ENCODE peak calls at places on chromosomes 1 and 21, in four cellular contexts. C, M, O and Q are unnamed samples.

GRCh38 chr1:94709891-94710581 is 110.1 kb upstream of the SLC44A3 start:
- DNase-seq in O (no peak), C (no peak), M (peak; percentile 45), Q (no peak)

GRCh38 chr1:15296602-15297321 is 49.7 kb downstream of the FHAD1 start:
- DNase-seq in O (no peak), M (no peak), C (peak; percentile 40), Q (no peak)

GRCh38 chr1:219333626-219334025 is 159.9 kb downstream of the LYPLAL1 start:
- DNase-seq in O (no peak), C (no peak), M (no peak), Q (no peak)

GRCh38 chr1:228013322-228014234 is 6.8 kb downstream of the WNT3A start:
- DNase-seq in O (peak; percentile 39), C (no peak), M (no peak), Q (no peak)

GRCh38 chr1:205975387-205975998 is 27.7 kb downstream of the RAB7B start:
- DNase-seq in C (no peak), O (no peak), M (no peak), Q (no peak)

GRCh38 chr1:63693956-63694607 is 79.7 kb upstream of the ROR1 start:
- DNase-seq in O (no peak), C (peak; percentile 26), M (no peak), Q (no peak)

GRCh38 chr1:150692720-150693119 is 4.2 kb downstream of the GOLPH3L start:
- DNase-seq in M (no peak), O (no peak), C (no peak), Q (no peak)

GRCh38 chr1:3070304-3070653 is 1.3 kb downstream of the PRDM16 start:
- DNase-seq in O (no peak), M (no peak), C (no peak), Q (no peak)

GRCh38 chr1:21174638-21175323 is 1.9 kb downstream of the EIF4G3 start:
- DNase-seq in O (peak; percentile 67), M (no peak), C (no peak), Q (no peak)

GRCh38 chr1:212463565-212464270 is 31.0 kb downstream of the NENF start:
- DNase-seq in M (no peak), C (no peak), O (no peak), Q (no peak)

GRCh38 chr1:50527249-50527986 is 104.2 kb upstream of the DMRTA2 start:
- DNase-seq in C (no peak), M (no peak), O (no peak), Q (no peak)

GRCh38 chr21:42830456-42831455 is 48.6 kb downstream of the WDR4 start:
- DNase-seq in C (no peak), O (peak; percentile 49), M (no peak), Q (no peak)

GRCh38 chr1:185467125-185467524 is 150.1 kb upstream of the IVNS1ABP start:
- DNase-seq in O (no peak), M (no peak), C (no peak), Q (no peak)

GRCh38 chr1:222539951-222540597 is 7.8 kb downstream of the HHIPL2 start:
- DNase-seq in O (no peak), M (no peak), C (no peak), Q (no peak)

GRCh38 chr1:100188617-100189016 is 10.6 kb upstream of the LRRC39 start:
- DNase-seq in O (peak; percentile 81), C (peak; percentile 39), M (peak; percentile 11), Q (no peak)

GRCh38 chr1:41776896-41777431 is 141.8 kb downstream of the HIVEP3 start:
- DNase-seq in C (no peak), O (no peak), M (no peak), Q (no peak)

GRCh38 chr1:60390593-60391282 is 317.2 kb upstream of the C1orf87 start:
- DNase-seq in O (no peak), C (peak; percentile 30), M (no peak), Q (no peak)

GRCh38 chr21:44514746-44515358 is 25.1 kb downstream of the KRTAP10-1 start:
- DNase-seq in M (no peak), O (no peak), C (no peak), Q (no peak)

GRCh38 chr1:32981003-32981909 is 16.6 kb upstream of the RNF19B start:
- DNase-seq in M (no peak), C (peak; percentile 93), O (peak; percentile 73), Q (no peak)

GRCh38 chr1:248884632-248885295 is 21.3 kb upstream of the PGBD2 start:
- DNase-seq in M (no peak), O (no peak), C (no peak), Q (peak; percentile 14)

GRCh38 chr1:173333581-173333980 is 126.5 kb upstream of the TNFSF4 start:
- DNase-seq in M (no peak), C (peak; percentile 86), O (no peak), Q (no peak)

GRCh38 chr1:174021611-174022079 is 512 bp downstream of the RC3H1 start:
- DNase-seq in O (peak; percentile 65), M (no peak), C (peak; percentile 53), Q (no peak)

GRCh38 chr1:229278120-229278741 is 7.3 kb downstream of the RAB4A start:
- DNase-seq in C (no peak), O (no peak), M (no peak), Q (no peak)

GRCh38 chr1:173267453-173267945 is 60.4 kb upstream of the TNFSF4 start:
- DNase-seq in O (no peak), C (peak; percentile 21), M (peak; percentile 24), Q (no peak)

GRCh38 chr21:15841856-15842564 is 112.2 kb downstream of the USP25 start:
- DNase-seq in C (no peak), O (no peak), M (peak; percentile 19), Q (no peak)

GRCh38 chr1:93685918-93686317 is 4.3 kb upstream of the BCAR3 start:
- DNase-seq in C (no peak), O (no peak), M (no peak), Q (no peak)

GRCh38 chr1:19559641-19560040 is 74.3 kb upstream of the CAPZB start:
- DNase-seq in C (no peak), O (no peak), M (no peak), Q (no peak)

GRCh38 chr1:37482796-37483744 is 8.7 kb downstream of the ZC3H12A start:
- DNase-seq in O (peak; percentile 52), C (no peak), M (no peak), Q (no peak)
- H3K4me3 ChIP-seq in O (no peak overlapping the region), C (no peak overlapping the region), M (no peak overlapping the region), Q (no peak overlapping the region)

DNA sequence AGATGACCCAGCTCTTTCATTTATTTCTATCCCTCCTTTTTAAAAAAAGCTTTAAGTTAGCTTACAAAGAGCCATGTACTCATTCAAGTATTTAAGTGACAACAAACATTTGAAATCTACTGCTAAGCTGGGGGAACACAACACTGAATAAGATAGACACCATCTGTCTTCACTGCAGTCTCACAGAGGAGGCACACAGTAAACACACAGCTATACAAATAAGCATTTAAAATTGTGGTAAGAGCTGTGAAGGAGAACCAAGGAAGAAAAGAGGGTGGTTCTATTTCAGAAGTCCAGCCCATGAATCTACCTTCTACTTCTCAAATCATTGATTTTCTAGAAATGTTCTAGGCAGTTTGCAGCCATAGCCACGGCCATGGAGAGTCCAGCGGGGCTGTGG is 28.1 kb downstream of the PRDM2 start:
- DNase-seq in M (no peak), O (no peak), C (peak; percentile 35), Q (no peak)
- H3K4me3 ChIP-seq in M (no peak overlapping the region), O (no peak overlapping the region), C (no peak overlapping the region), Q (no peak overlapping the region)

GRCh38 chr1:235984041-235984820 is 80.7 kb downstream of the NID1 start:
- DNase-seq in O (no peak), C (no peak), M (no peak), Q (no peak)
- H3K4me3 ChIP-seq in O (no peak overlapping the region), C (no peak overlapping the region), M (no peak overlapping the region), Q (no peak overlapping the region)

DNA sequence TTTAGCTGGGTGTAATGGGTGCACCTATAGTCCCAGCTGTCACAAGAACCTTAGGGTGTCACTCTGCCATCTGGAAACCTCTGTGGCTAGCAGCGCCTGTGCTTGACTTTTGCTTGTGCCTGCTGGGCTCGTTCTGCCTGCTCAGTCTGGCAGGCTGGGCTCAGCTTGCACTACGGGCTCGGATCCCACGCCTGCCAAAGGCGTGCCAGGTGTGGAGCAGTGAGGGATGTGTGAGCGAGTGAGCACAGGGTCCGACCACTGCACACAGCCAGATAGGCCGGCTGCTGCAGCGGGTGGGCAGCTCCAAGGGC is 2.8 kb upstream of the LSM10 start:
- DNase-seq in O (no peak), C (no peak), M (no peak), Q (no peak)
- H3K4me3 ChIP-seq in O (no peak overlapping the region), C (peak overlapping the region; percentile 38), M (no peak overlapping the region), Q (no peak overlapping the region)

DNA sequence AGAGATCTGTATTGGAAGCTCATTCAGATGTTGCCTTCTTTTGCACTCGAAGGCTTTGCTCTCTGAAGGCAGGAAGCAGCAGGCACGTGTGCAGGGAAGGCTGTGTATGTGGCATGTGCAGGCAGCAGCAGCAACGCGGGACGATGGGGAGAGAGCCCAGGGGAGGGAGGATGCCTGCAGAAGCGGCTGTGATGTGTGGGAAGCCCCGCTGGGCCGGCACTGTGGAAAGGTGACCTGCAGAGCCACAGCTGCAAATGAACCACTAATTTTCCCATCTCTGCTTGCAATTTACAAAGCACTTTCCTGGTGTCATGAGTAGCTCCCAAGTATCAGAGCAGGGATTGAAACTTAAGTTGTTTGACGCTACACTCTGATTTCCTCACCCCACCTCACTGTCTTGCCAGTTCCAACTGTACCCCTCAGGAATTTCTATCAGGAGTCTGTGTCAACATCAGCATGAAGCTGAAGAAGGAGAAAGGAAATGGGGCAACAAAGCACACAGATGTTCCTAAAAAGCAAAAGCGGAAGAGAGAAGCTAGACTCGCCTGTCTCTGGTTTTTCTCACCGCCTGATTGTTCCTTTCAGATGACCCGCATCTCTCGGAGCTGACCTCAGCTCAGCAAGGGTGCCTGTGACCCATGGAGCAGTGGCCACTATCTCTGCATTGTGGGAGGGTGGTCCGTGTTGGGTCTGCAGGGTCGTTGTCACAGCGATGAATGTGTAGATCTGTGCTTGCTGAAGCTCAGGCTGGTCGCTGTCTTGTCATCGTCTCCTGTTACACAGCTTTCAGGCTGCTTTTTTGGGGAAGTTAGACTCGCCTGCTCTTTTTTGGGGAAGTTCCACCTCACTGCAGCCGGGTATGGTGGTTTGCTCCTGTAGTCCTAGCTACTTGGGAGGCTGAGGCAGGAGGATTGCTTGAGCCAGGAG is 156.1 kb downstream of the KIF26B start:
- DNase-seq in M (no peak), O (peak; percentile 52), C (peak; percentile 38), Q (no peak)
- H3K4me3 ChIP-seq in M (no peak overlapping the region), O (no peak overlapping the region), C (peak overlapping the region; percentile 30), Q (no peak overlapping the region)

GRCh38 chr1:180299486-180300246 is 69.6 kb downstream of the LHX4 start:
- DNase-seq in C (no peak), M (no peak), O (no peak), Q (no peak)
- H3K4me3 ChIP-seq in C (no peak overlapping the region), M (no peak overlapping the region), O (no peak overlapping the region), Q (no peak overlapping the region)

GRCh38 chr1:16440480-16441311 is at the start of gene NECAP2:
- DNase-seq in O (peak; percentile 96), C (peak; percentile 97), M (peak; percentile 71), Q (peak; percentile 90)

GRCh38 chr1:16441312-16441641 is 753 bp downstream of the NECAP2 start:
- DNase-seq in M (no peak), O (no peak), C (no peak), Q (peak; percentile 17)

GRCh38 chr1:16443975-16444745 is 3.6 kb downstream of the NECAP2 start:
- DNase-seq in O (no peak), M (no peak), C (no peak), Q (no peak)

GRCh38 chr1:16442941-16443340 is 2.4 kb downstream of the NECAP2 start:
- DNase-seq in O (no peak), C (peak; percentile 25), M (no peak), Q (no peak)

GRCh38 chr1:16442273-16442672 is 1.7 kb downstream of the NECAP2 start:
- DNase-seq in C (peak; percentile 58), M (no peak), O (no peak), Q (no peak)
- H3K4me3 ChIP-seq in C (peak overlapping the region; percentile 96), M (peak overlapping the region; percentile 99), O (no peak overlapping the region), Q (no peak overlapping the region)

GRCh38 chr1:12614402-12615165 is 3.4 kb downstream of the DHRS3 start:
- DNase-seq in M (no peak), C (no peak), O (no peak), Q (no peak)
- H3K4me3 ChIP-seq in M (no peak overlapping the region), C (no peak overlapping the region), O (no peak overlapping the region), Q (no peak overlapping the region)